ENCODE peak calls at places on chromosome 19, in six cellular contexts. One of them, this sample, is unnamed. For H3K36me3, the result is how much of the 10 kb centered on the place peaks cover.

GRCh38 chr19:50817941-50818858 is 5.4 kb downstream of the KLK1 start:
- DNase-seq in CD8-positive, alpha-beta T cell: no peak
- DNase-seq in esophagus squamous epithelium: no peak
- DNase-seq in endodermal cell: peak
- DNase-seq in GM23338: peak
- DNase-seq in Caco-2: peak
- DNase-seq in this sample: no peak

GRCh38 chr19:40511487-40511886 is 44.7 kb downstream of the SPTBN4 start:
- DNase-seq in GM23338: no peak
- DNase-seq in esophagus squamous epithelium: no peak
- DNase-seq in Caco-2: no peak
- DNase-seq in CD8-positive, alpha-beta T cell: no peak
- DNase-seq in endodermal cell: no peak
- DNase-seq in this sample: no peak

GRCh38 chr19:45469835-45470146 is 2.0 kb downstream of the FOSB start:
- DNase-seq in CD8-positive, alpha-beta T cell: no peak
- DNase-seq in GM23338: peak
- DNase-seq in esophagus squamous epithelium: no peak
- DNase-seq in Caco-2: peak
- DNase-seq in endodermal cell: no peak
- DNase-seq in this sample: no peak

GRCh38 chr19:47729799-47730520 is 15.4 kb upstream of the NOP53 start:
- DNase-seq in GM23338: peak
- DNase-seq in esophagus squamous epithelium: no peak
- DNase-seq in endodermal cell: peak
- DNase-seq in CD8-positive, alpha-beta T cell: no peak
- DNase-seq in Caco-2: peak
- DNase-seq in this sample: peak

GRCh38 chr19:56671613-56671994 is at the start of gene ZNF835:
- DNase-seq in endodermal cell: peak
- DNase-seq in CD8-positive, alpha-beta T cell: peak
- DNase-seq in Caco-2: no peak
- DNase-seq in GM23338: peak
- DNase-seq in esophagus squamous epithelium: peak
- DNase-seq in this sample: peak

GRCh38 chr19:4366666-4367335 is 23.4 kb downstream of the MPND start:
- DNase-seq in GM23338: no peak
- DNase-seq in endodermal cell: no peak
- DNase-seq in CD8-positive, alpha-beta T cell: no peak
- DNase-seq in esophagus squamous epithelium: no peak
- DNase-seq in Caco-2: no peak
- DNase-seq in this sample: no peak

GRCh38 chr19:51803965-51804364 is 9.0 kb downstream of the FPR3 start:
- DNase-seq in GM23338: no peak
- DNase-seq in Caco-2: no peak
- DNase-seq in esophagus squamous epithelium: no peak
- DNase-seq in endodermal cell: no peak
- DNase-seq in CD8-positive, alpha-beta T cell: no peak
- DNase-seq in this sample: no peak

GRCh38 chr19:58346961-58347929 is 6.0 kb downstream of the A1BG start:
- DNase-seq in GM23338: peak
- DNase-seq in esophagus squamous epithelium: no peak
- DNase-seq in endodermal cell: peak
- DNase-seq in CD8-positive, alpha-beta T cell: peak
- DNase-seq in Caco-2: peak
- DNase-seq in this sample: no peak

GRCh38 chr19:37988758-37989635 is 82.0 kb downstream of the SIPA1L3 start:
- DNase-seq in GM23338: peak
- DNase-seq in CD8-positive, alpha-beta T cell: no peak
- DNase-seq in Caco-2: no peak
- DNase-seq in esophagus squamous epithelium: no peak
- DNase-seq in endodermal cell: peak
- DNase-seq in this sample: no peak

GRCh38 chr19:41981724-41982123 is 12.3 kb downstream of the ATP1A3 start:
- DNase-seq in esophagus squamous epithelium: no peak
- DNase-seq in GM23338: no peak
- DNase-seq in CD8-positive, alpha-beta T cell: no peak
- DNase-seq in endodermal cell: no peak
- DNase-seq in Caco-2: no peak
- DNase-seq in this sample: no peak

GRCh38 chr19:42201489-42202289 is 15.8 kb downstream of the DEDD2 start:
- DNase-seq in GM23338: no peak
- DNase-seq in Caco-2: no peak
- DNase-seq in endodermal cell: no peak
- DNase-seq in esophagus squamous epithelium: no peak
- DNase-seq in CD8-positive, alpha-beta T cell: peak
- DNase-seq in this sample: no peak

GRCh38 chr19:46898731-46899130 is 37.9 kb downstream of the ARHGAP35 start:
- DNase-seq in GM23338: peak
- DNase-seq in esophagus squamous epithelium: no peak
- DNase-seq in CD8-positive, alpha-beta T cell: no peak
- DNase-seq in endodermal cell: peak
- DNase-seq in Caco-2: no peak
- DNase-seq in this sample: peak

GRCh38 chr19:35266149-35266903 is 2.4 kb upstream of the USF2 start:
- DNase-seq in GM23338: no peak
- DNase-seq in endodermal cell: peak
- DNase-seq in Caco-2: no peak
- DNase-seq in CD8-positive, alpha-beta T cell: no peak
- DNase-seq in esophagus squamous epithelium: no peak
- DNase-seq in this sample: no peak

GRCh38 chr19:38405276-38405675 is 2.4 kb downstream of the FAM98C start:
- DNase-seq in GM23338: no peak
- DNase-seq in Caco-2: no peak
- DNase-seq in endodermal cell: no peak
- DNase-seq in CD8-positive, alpha-beta T cell: no peak
- DNase-seq in esophagus squamous epithelium: no peak
- DNase-seq in this sample: no peak

GRCh38 chr19:58578430-58578925 is 5.3 kb upstream of the MZF1 start:
- DNase-seq in Caco-2: no peak
- DNase-seq in CD8-positive, alpha-beta T cell: peak
- DNase-seq in esophagus squamous epithelium: no peak
- DNase-seq in endodermal cell: peak
- DNase-seq in GM23338: no peak
- DNase-seq in this sample: no peak

GRCh38 chr19:36169084-36169760 is 17.0 kb upstream of the COX7A1 start:
- DNase-seq in esophagus squamous epithelium: no peak
- DNase-seq in CD8-positive, alpha-beta T cell: no peak
- DNase-seq in Caco-2: no peak
- DNase-seq in endodermal cell: no peak
- DNase-seq in GM23338: peak
- DNase-seq in this sample: no peak

GRCh38 chr19:55158848-55159793 is 1.6 kb upstream of the TNNI3 start:
- DNase-seq in Caco-2: peak
- DNase-seq in esophagus squamous epithelium: no peak
- DNase-seq in GM23338: no peak
- DNase-seq in CD8-positive, alpha-beta T cell: no peak
- DNase-seq in endodermal cell: peak
- DNase-seq in this sample: peak

GRCh38 chr19:41548954-41549688 is 26.8 kb upstream of the CEACAM21 start:
- DNase-seq in Caco-2: no peak
- DNase-seq in CD8-positive, alpha-beta T cell: peak
- DNase-seq in GM23338: peak
- DNase-seq in endodermal cell: peak
- DNase-seq in esophagus squamous epithelium: no peak
- DNase-seq in this sample: no peak

GRCh38 chr19:56271096-56271495 is 1.5 kb upstream of the EDDM13 start:
- DNase-seq in endodermal cell: no peak
- DNase-seq in CD8-positive, alpha-beta T cell: no peak
- DNase-seq in GM23338: no peak
- DNase-seq in Caco-2: no peak
- DNase-seq in esophagus squamous epithelium: no peak
- DNase-seq in this sample: no peak

GRCh38 chr19:21483589-21484170 is 21.7 kb upstream of the ZNF429 start:
- DNase-seq in Caco-2: peak
- DNase-seq in CD8-positive, alpha-beta T cell: peak
- DNase-seq in endodermal cell: peak
- DNase-seq in GM23338: peak
- DNase-seq in esophagus squamous epithelium: no peak
- DNase-seq in this sample: no peak

GRCh38 chr19:17618281-17618903 is 62.9 kb downstream of the COLGALT1 start:
- DNase-seq in GM23338: no peak
- DNase-seq in esophagus squamous epithelium: no peak
- DNase-seq in CD8-positive, alpha-beta T cell: no peak
- DNase-seq in Caco-2: no peak
- DNase-seq in endodermal cell: no peak
- DNase-seq in this sample: no peak

GRCh38 chr19:335486-336066 is 9.0 kb downstream of the MIER2 start:
- DNase-seq in endodermal cell: no peak
- DNase-seq in CD8-positive, alpha-beta T cell: no peak
- DNase-seq in GM23338: no peak
- DNase-seq in esophagus squamous epithelium: no peak
- DNase-seq in Caco-2: no peak
- DNase-seq in this sample: no peak
- H3K36me3 ChIP-seq in endodermal cell: under half
- H3K36me3 ChIP-seq in CD8-positive, alpha-beta T cell: under half
- H3K36me3 ChIP-seq in GM23338: under half
- H3K36me3 ChIP-seq in esophagus squamous epithelium: under half
- H3K36me3 ChIP-seq in Caco-2: under half
- H3K36me3 ChIP-seq in this sample: under half

GRCh38 chr19:28422046-28422445 is 790.9 kb downstream of the UQCRFS1 start:
- DNase-seq in GM23338: no peak
- DNase-seq in esophagus squamous epithelium: no peak
- DNase-seq in Caco-2: no peak
- DNase-seq in endodermal cell: no peak
- DNase-seq in CD8-positive, alpha-beta T cell: no peak
- DNase-seq in this sample: no peak

GRCh38 chr19:28422791-28423650 is 789.9 kb downstream of the UQCRFS1 start:
- DNase-seq in endodermal cell: no peak
- DNase-seq in Caco-2: no peak
- DNase-seq in esophagus squamous epithelium: no peak
- DNase-seq in CD8-positive, alpha-beta T cell: no peak
- DNase-seq in GM23338: peak
- DNase-seq in this sample: no peak

GRCh38 chr19:28419312-28419711 is 793.6 kb downstream of the UQCRFS1 start:
- DNase-seq in esophagus squamous epithelium: no peak
- DNase-seq in endodermal cell: no peak
- DNase-seq in CD8-positive, alpha-beta T cell: no peak
- DNase-seq in Caco-2: no peak
- DNase-seq in GM23338: no peak
- DNase-seq in this sample: no peak

GRCh38 chr19:28424041-28424440 is 788.9 kb downstream of the UQCRFS1 start:
- DNase-seq in esophagus squamous epithelium: no peak
- DNase-seq in GM23338: peak
- DNase-seq in Caco-2: no peak
- DNase-seq in CD8-positive, alpha-beta T cell: no peak
- DNase-seq in endodermal cell: peak
- DNase-seq in this sample: no peak

DNA sequence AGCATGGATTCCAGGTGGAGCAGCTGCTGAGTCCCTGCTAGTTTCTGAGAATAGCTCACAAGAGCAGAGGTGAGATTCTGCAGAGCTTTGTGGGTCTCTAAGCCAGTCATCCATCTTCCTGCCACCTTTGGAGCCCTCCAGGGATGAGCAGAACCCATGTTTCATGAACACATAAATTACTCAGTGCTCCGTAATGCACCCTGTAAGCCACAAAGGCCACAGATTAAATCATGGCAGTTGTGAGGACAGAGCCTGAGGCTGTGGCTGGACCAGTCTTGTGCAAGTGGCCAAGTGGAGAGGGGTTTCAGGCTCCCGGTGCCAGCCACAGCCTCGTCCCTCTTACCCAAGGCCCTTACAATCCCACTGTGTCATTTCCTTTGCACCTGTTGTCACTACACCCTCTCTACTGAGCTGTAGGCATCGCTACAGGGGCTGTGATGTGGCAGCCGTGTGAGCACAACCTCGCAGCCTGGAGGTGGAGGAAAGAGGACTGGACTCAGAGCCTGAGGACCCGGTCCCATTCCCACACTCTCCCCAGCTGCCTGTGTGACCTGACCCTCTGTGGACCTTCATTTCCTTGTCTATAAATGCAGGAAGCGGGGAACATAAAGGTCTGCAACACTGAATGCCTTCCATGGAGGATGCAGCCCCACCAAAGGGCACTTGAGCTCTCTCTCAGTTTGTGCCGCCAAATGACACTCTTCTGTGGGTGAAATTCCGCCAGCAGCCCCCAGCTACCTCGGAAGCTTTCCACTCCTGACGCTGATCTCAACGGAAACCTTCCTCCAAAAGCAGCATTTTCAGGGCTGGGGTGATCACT is 792.0 kb downstream of the UQCRFS1 start:
- DNase-seq in CD8-positive, alpha-beta T cell: no peak
- DNase-seq in Caco-2: no peak
- DNase-seq in endodermal cell: no peak
- DNase-seq in esophagus squamous epithelium: no peak
- DNase-seq in GM23338: no peak
- DNase-seq in this sample: no peak
- H3K4me3 ChIP-seq in CD8-positive, alpha-beta T cell: no peak
- H3K4me3 ChIP-seq in Caco-2: no peak
- H3K4me3 ChIP-seq in endodermal cell: no peak
- H3K4me3 ChIP-seq in esophagus squamous epithelium: no peak
- H3K4me3 ChIP-seq in GM23338: no peak
- H3K4me3 ChIP-seq in this sample: no peak

DNA sequence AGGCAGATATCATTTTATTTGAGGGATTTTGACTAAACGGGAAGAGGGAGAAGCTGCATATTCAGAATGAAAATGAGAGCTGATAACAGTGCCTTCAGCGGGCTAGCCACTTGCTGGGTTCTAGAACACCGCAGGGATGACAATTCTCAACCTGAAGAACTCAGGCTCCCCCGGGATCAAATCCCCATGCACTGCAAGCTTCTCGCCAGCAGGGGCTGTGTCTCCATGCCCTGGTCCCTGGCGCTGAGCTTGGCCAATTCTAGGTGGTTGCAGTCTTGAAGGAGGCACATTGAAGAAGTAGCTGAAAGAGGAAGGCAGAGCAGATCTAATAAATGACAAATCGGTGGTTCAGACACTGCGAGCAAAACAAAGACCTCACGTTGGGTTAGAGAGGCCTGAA is 128.7 kb downstream of the UQCRFS1 start:
- DNase-seq in GM23338: peak
- DNase-seq in endodermal cell: peak
- DNase-seq in esophagus squamous epithelium: no peak
- DNase-seq in Caco-2: peak
- DNase-seq in CD8-positive, alpha-beta T cell: no peak
- DNase-seq in this sample: no peak
- TF ChIP-seq CTCF in GM23338: peak
- TF ChIP-seq CTCF in endodermal cell: peak
- TF ChIP-seq CTCF in esophagus squamous epithelium: peak
- TF ChIP-seq CTCF in Caco-2: no peak
- TF ChIP-seq CTCF in CD8-positive, alpha-beta T cell: no peak
- TF ChIP-seq CTCF in this sample: no peak

DNA sequence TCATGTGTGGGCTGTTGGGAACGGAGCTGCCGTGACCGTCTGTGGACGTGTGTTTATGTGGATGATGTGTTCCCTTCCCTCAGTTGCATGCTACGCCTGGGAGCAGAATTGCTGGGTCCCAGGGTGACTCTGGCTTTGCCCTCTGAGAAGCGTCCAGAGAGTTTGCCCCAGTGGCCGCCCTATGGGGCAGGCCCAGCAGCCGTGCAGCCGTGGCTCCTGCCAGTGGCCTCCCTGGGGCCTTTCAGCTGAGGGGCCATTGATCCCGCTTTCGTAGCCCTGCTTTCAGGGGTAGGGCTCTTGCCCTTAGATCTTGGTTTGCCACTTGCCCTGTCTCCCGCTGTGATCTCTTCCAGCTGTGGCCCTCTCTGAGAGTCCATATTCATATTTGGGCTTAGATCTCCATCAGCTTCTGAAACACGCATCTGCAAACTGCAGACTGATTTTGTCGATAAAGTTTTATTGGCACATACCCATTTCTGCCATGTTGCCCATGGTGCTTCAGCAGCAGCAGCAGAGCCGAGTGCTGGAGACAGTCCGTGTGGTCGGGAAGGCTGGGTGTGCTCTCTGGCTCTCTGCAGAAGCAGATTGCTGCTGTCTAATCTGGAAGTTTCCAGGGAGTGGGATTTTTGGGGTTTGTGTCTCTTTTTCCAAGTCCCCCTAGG is 17.6 kb downstream of the GNA11 start:
- DNase-seq in esophagus squamous epithelium: no peak
- DNase-seq in Caco-2: no peak
- DNase-seq in GM23338: no peak
- DNase-seq in endodermal cell: no peak
- DNase-seq in CD8-positive, alpha-beta T cell: no peak
- DNase-seq in this sample: no peak
- H3K36me3 ChIP-seq in esophagus squamous epithelium: half or more
- H3K36me3 ChIP-seq in Caco-2: under half
- H3K36me3 ChIP-seq in GM23338: under half
- H3K36me3 ChIP-seq in endodermal cell: under half
- H3K36me3 ChIP-seq in CD8-positive, alpha-beta T cell: under half
- H3K36me3 ChIP-seq in this sample: under half